ENCODE peak calls at places on chromosomes 3 and 15, in five cellular contexts. Q is PC-9, C is uterus, F is Caco-2, T is HCT116. Z is an unnamed sample. For H3K27me3 and H3K4me1, the result is how much of the 10 kb centered on the place peaks cover.

GRCh38 chr3:31710123-31710841 is 177.6 kb downstream of the STT3B start:
- DNase-seq in Q (no peak), F (no peak), T (no peak), C (no peak), Z (no peak)

GRCh38 chr3:51390600-51391074 is 448 bp upstream of the RBM15B start:
- DNase-seq in Q (no peak), F (no peak), C (no peak), T (no peak), Z (no peak)

GRCh38 chr15:94546838-94547237 is 315.5 kb downstream of the MCTP2 start:
- DNase-seq in Q (no peak), C (no peak), T (no peak), F (no peak), Z (no peak)

GRCh38 chr3:23663661-23664186 is 142.0 kb upstream of the UBE2E1 start:
- DNase-seq in Q (no peak), F (no peak), C (no peak), T (no peak), Z (no peak)

GRCh38 chr15:76239786-76240185 is 71.5 kb downstream of the ETFA start:
- DNase-seq in T (no peak), C (no peak), Q (no peak), F (no peak), Z (no peak)

GRCh38 chr3:10328460-10329071 is 7.7 kb upstream of the SEC13 start:
- DNase-seq in T (no peak), F (no peak), C (no peak), Q (no peak), Z (no peak)

GRCh38 chr3:143812411-143812968 is 35.8 kb downstream of the SLC9A9 start:
- DNase-seq in C (no peak), F (no peak), Q (no peak), T (no peak), Z (no peak)

GRCh38 chr3:159761377-159761776 is 227.3 kb upstream of the IL12A start:
- DNase-seq in T (no peak), Q (no peak), F (no peak), C (peak), Z (no peak)

GRCh38 chr3:194573680-194574437 is 59.4 kb downstream of the TMEM44 start:
- DNase-seq in T (no peak), Q (no peak), C (no peak), F (peak), Z (no peak)

GRCh38 chr3:43692971-43693370 is 2.2 kb downstream of the ABHD5 start:
- DNase-seq in T (no peak), F (no peak), Q (no peak), C (no peak), Z (no peak)

GRCh38 chr3:43691120-43692002 is 623 bp downstream of the ABHD5 start:
- DNase-seq in F (peak), C (peak), Q (peak), T (peak), Z (no peak)

GRCh38 chr3:43695443-43695842 is 4.7 kb downstream of the ABHD5 start:
- DNase-seq in C (no peak), F (no peak), T (no peak), Q (peak), Z (no peak)

GRCh38 chr3:43692085-43692484 is 1.3 kb downstream of the ABHD5 start:
- DNase-seq in C (no peak), T (no peak), F (no peak), Q (peak), Z (no peak)

DNA sequence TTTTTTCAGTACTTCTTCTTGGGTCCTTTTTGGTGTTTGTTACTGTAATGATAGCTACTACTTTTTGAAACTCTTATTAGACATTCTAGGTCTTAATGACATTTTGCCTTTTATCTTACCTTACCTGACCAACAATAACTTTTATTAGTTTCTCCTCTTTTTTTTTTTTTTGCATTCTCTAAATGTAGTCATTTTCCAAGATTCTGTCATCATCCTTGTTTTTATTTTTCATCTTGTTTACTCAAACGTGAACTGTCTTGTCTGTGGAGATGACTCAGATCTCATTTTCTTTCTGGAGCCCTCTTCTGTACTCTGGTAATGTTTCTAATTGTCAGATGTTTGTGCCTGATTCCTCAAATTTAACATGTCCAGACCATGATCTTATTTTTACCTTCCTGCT is 2.9 kb downstream of the ABHD5 start:
- DNase-seq in Q (no peak), T (no peak), C (no peak), F (no peak), Z (no peak)
- H3K4me3 ChIP-seq in Q (no peak), T (no peak), C (no peak), F (no peak), Z (no peak)

GRCh38 chr15:79427781-79428598 is 4.1 kb upstream of the MINAR1 start:
- DNase-seq in F (no peak), C (no peak), Q (no peak), T (no peak), Z (no peak)

GRCh38 chr15:79431636-79432344 is at the start of gene MINAR1:
- DNase-seq in C (no peak), F (no peak), Q (no peak), T (no peak), Z (peak)

GRCh38 chr15:79432345-79433311 is 492 bp downstream of the MINAR1 start:
- DNase-seq in F (no peak), C (no peak), T (no peak), Q (no peak), Z (peak)

GRCh38 chr15:79433610-79434009 is 1.5 kb downstream of the MINAR1 start:
- DNase-seq in C (no peak), F (no peak), T (no peak), Q (no peak), Z (no peak)

DNA sequence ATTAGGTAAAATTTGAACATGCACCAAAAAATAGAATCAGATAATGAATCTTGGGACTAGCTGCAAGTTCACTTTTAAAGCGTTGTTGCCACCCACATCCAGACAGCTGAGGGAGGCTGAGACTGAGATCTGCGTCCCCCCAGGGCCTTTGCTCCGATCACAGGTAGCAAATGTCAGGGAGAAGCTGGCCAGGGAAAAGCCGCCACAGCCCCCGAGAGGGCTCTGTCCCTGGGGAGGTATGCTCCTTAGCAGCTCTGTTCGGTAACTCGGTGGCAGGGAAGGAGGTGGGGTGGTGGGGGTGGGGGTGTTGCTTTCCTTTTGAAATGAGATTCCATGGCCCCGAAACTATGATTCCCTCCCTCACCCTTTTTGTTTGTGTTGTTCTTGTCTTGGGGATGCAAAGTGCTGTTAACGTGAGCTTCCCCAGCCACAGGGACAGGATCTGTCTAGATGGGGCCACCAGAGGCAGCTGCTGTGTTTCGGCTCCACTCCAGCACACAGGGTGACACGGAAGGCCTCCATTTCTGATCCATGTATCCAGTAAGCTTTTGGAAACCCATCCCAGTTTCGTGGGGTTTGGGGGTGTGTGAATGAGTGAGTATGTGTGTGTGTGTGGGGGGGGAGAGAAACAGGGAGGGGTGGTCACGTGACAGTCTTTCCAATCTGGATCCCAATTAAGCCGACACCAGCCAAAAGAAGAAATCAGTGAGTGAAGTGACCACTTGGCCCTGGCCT is 1.1 kb upstream of the MINAR1 start:
- DNase-seq in C (no peak), T (no peak), Q (no peak), F (no peak), Z (no peak)
- H3K27me3 ChIP-seq in C (under half), T (under half), Q (under half), F (under half), Z (half or more)

GRCh38 chr3:157152930-157153329 is 7.0 kb downstream of the CCNL1 start:
- DNase-seq in C (no peak), F (no peak), T (no peak), Q (no peak), Z (no peak)

GRCh38 chr3:157154563-157155333 is 5.2 kb downstream of the CCNL1 start:
- DNase-seq in F (no peak), T (no peak), C (no peak), Q (no peak), Z (no peak)

GRCh38 chr3:157151151-157151550 is 8.8 kb downstream of the CCNL1 start:
- DNase-seq in Q (no peak), F (no peak), T (no peak), C (no peak), Z (no peak)

GRCh38 chr3:157151627-157152026 is 8.3 kb downstream of the CCNL1 start:
- DNase-seq in F (peak), Q (no peak), C (no peak), T (no peak), Z (no peak)

GRCh38 chr3:157152438-157152837 is 7.5 kb downstream of the CCNL1 start:
- DNase-seq in F (no peak), Q (no peak), C (no peak), T (no peak), Z (no peak)
- H3K4me1 ChIP-seq in F (under half), Q (under half), C (under half), T (under half), Z (under half)

DNA sequence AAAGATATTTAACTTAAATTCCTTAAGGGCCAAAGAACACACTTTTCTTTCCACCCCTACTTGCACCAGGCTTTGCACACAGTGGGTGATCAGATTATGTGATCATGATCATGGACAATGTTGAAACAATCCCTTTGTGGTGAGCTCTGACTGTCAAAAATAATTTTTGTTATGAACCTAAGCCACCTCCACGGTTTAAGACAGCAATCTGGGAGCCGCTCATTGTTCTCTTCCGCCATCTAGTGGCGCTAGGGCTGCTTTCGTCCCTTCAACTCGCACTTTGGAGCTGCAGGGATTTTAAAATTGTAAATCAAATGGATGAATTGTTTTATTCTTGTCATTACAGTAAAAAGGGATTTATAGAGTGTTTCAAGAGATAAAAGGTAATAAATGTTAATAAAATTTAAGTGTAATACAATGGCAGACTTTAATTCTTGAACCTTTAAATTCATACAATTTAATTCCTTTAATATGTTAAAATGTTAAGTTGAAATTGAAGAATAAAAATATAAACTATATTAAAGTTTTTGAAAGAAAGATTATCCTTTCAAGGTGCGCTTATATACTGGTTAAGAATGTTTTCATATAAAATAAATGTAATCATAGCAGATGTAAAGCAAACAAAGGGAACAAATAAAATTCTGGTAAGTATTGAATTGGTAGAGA is 45.3 kb upstream of the ARL6 start:
- DNase-seq in C (peak), T (peak), F (peak), Q (peak), Z (peak)
- H3K4me3 ChIP-seq in C (no peak), T (no peak), F (no peak), Q (peak), Z (no peak)

DNA sequence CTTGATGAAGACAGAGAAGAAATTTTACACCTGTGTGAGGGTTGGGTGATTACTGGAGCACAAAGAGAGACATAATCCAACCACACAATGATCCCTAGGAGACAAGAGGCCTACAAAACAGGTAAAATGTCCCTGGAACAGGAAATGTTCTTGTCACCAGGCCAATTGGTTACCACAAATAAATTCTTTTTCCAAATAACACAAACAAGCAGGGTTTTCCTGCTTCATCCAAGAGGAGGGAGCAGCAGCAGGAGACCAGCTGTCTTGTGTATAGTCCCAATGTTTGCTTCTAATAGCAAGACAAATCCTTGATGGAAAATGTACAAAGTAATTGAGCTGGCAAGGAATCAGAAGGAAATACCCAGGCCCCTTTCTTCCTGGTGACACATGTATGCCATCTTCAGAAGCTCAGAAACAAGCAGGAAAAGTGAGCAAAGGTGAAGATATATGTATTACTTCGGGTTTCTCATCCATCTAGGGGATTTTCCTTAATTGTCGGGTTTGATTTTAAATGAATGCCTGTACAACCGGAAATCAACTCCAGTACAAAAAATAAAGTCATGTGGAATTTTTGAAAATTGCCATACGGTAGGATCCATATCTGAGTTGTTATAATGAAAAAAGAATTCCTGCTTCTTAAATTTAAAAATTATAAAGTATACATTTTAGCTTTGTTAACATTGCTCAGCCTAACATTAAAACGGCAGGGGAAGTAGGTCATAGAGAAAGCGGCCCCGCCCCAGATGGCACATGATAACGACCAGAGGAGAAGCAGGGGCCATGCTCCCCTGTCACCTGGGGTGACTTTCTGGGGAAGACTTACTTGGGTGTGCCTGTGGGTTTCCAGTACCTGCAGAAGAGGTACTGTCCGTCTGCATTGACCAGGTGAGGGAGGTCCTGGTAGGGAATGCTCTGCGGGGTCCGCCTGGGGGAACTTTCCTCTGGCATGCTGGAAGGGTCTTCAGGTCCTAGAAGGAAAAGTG is 1.2 kb downstream of the MGLL start:
- DNase-seq in Q (peak), F (no peak), C (no peak), T (no peak), Z (peak)
- H3K27me3 ChIP-seq in Q (under half), F (under half), C (under half), T (under half), Z (under half)

DNA sequence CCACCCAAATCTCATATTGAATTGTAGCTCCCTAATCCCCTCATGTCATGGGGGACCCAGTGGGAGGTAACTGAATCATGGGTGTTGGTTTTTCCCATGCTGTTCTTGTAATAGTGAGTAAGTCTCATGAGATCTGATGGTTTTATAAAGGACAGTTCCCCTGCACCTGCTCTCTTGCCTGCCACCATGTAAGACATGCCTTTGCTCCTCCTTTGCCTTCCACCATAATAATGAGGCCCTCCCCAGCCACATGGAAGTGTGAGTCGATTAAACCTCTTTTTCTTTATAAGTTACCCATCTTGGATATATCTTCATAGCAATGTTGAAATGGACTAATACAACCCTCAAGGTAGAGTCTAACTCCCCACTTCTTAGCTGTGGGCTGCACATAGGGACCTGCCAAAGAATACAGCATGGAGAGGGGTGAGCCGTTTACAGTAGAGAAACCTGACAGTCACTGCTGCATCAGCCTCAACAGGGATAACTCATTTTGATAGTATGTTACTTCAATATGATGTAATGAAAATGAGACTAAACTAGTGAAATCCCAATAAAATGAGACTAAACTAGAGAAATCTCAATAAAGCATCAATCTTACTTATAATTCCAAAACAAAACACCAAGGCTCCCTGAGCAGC is 117.3 kb downstream of the TNIK start:
- DNase-seq in C (no peak), Q (no peak), F (no peak), T (no peak), Z (no peak)
- H3K4me1 ChIP-seq in C (under half), Q (under half), F (under half), T (under half), Z (under half)

DNA sequence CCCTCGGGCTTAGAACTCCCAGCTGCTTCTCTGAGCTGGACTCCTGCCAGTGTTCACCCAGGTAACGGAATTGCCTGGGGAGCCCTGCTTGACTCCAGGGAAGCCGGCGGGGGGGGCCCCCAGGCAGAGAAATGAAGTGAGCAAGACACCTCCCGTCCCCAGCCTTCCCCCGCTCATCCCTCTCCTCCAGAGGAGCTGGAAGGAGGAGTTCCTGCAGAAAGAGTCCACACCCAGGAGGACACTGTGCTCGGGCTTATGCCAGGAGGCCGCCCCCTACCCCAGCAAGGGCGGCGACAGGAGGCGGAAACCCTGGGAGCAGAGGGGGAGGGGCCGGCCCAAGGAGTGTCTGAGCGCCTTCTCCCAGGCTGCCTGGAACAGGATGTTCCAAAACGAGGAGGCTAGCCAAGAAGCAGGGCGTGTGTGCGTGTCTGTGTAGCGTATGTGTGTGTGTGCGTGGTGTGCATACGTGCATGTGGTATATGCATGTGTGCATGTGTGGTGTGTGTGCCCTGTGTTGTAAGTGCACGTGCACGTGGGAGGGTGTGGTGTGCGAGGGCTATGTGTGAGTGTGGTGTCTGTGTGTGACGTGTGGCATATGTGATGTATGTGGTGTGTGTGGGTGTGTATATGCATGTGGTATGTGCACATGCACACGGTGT is 511.3 kb downstream of the SHQ1 start:
- DNase-seq in T (no peak), F (no peak), C (peak), Q (no peak), Z (no peak)
- H3K4me3 ChIP-seq in T (no peak), F (no peak), C (peak), Q (no peak), Z (no peak)

DNA sequence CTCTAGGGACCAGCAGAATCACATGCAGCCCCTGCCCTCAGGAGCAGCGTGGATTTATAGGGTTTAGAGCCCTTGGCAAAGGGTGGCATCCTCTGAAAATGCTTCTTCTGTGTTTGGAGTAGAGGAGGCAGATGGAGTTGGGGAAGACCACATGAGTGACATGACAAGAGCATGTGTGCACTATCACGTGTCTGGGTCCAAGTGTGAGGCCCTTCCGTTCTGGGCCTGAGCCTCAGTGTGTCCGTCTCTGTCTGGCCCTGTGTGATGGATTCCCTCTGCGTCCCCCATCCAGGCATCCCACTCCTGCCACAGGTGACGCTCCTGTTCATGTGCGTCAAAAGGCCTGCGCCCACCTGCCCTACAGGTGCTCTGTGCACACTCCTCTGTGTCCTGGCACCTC is 30.1 kb downstream of the FGD5 start:
- DNase-seq in Q (no peak), F (no peak), C (no peak), T (no peak), Z (no peak)
- H3K27me3 ChIP-seq in Q (under half), F (under half), C (under half), T (under half), Z (under half)

GRCh38 chr15:67127334-67127664 is 61.9 kb downstream of the SMAD3 start:
- DNase-seq in Q (peak), F (no peak), C (no peak), T (no peak), Z (no peak)
- H3K4me1 ChIP-seq in Q (half or more), F (under half), C (under half), T (half or more), Z (half or more)

GRCh38 chr3:118817748-118818165 is 216.9 kb downstream of the IGSF11 start:
- DNase-seq in C (no peak), T (peak), Q (no peak), F (peak), Z (peak)
- H3K4me3 ChIP-seq in C (no peak), T (no peak), Q (no peak), F (no peak), Z (no peak)

Z was measured in SJSA1.